ENCODE peak calls at places on chromosomes 5 and 9, in ten cellular contexts. H is WTC11, D is uterus, N is left ventricle myocardium inferior, L is cardiac muscle cell, C is coronary artery, V is cardiac fibroblast, X is AG10803, A is type B pancreatic cell, R is OCI-LY7. F is an unnamed sample.

GRCh38 chr5:133353741-133354140 is 258.6 kb downstream of the FSTL4 start:
- DNase-seq in H (peak), D (no peak), N (no peak), L (peak), C (no peak), V (no peak), X (no peak), A (no peak), R (no peak), F (peak)

GRCh38 chr9:34451545-34451944 is 6.8 kb downstream of the FAM219A start:
- DNase-seq in H (no peak), D (no peak), N (no peak), L (no peak), C (no peak), V (no peak), X (no peak), A (no peak), R (no peak), F (no peak)

GRCh38 chr9:135413461-135413860 is 66.1 kb upstream of the PPP1R26 start:
- DNase-seq in H (no peak), D (no peak), N (no peak), L (no peak), C (peak), V (no peak), X (no peak), A (no peak), R (no peak), F (no peak)

GRCh38 chr5:132090107-132090506 is 16.5 kb downstream of the CSF2 start:
- DNase-seq in H (no peak), D (no peak), N (no peak), L (peak), C (no peak), V (peak), X (peak), A (no peak), R (no peak), F (peak)

GRCh38 chr9:137273616-137274320 is 3.8 kb upstream of the TOR4A start:
- DNase-seq in H (no peak), D (no peak), N (no peak), L (no peak), C (no peak), V (no peak), X (no peak), A (no peak), R (peak), F (no peak)

GRCh38 chr9:70566743-70567142 is 152.3 kb upstream of the KLF9 start:
- DNase-seq in H (no peak), D (no peak), N (no peak), L (no peak), C (no peak), V (no peak), X (no peak), A (no peak), R (no peak), F (no peak)

GRCh38 chr9:113600871-113601545 is 137.5 kb downstream of the RGS3 start:
- DNase-seq in H (no peak), D (no peak), N (no peak), L (no peak), C (no peak), V (no peak), X (no peak), A (no peak), R (no peak), F (no peak)

GRCh38 chr5:81779935-81780266 is 29.0 kb upstream of the SSBP2 start:
- DNase-seq in H (no peak), D (no peak), N (no peak), L (no peak), C (no peak), V (no peak), X (no peak), A (no peak), R (no peak), F (no peak)

GRCh38 chr9:22064957-22065356 is 55.9 kb upstream of the CDKN2B start:
- DNase-seq in H (no peak), D (no peak), N (no peak), L (no peak), C (no peak), V (no peak), X (no peak), A (no peak), R (no peak), F (no peak)

GRCh38 chr5:152638996-152639552 is 234.0 kb upstream of the NMUR2 start:
- DNase-seq in H (no peak), D (no peak), N (no peak), L (no peak), C (no peak), V (no peak), X (peak), A (no peak), R (no peak), F (no peak)

GRCh38 chr9:70398145-70398556 is 16.3 kb downstream of the KLF9 start:
- DNase-seq in H (no peak), D (no peak), N (no peak), L (peak), C (no peak), V (no peak), X (no peak), A (no peak), R (peak), F (no peak)

GRCh38 chr5:78586251-78586650 is 62.3 kb downstream of the LHFPL2 start:
- DNase-seq in H (no peak), D (no peak), N (no peak), L (peak), C (no peak), V (peak), X (peak), A (no peak), R (no peak), F (no peak)

GRCh38 chr5:102451082-102451481 is 47.7 kb downstream of the SLCO6A1 start:
- DNase-seq in H (no peak), D (no peak), N (no peak), L (no peak), C (no peak), V (no peak), X (no peak), A (no peak), R (no peak), F (no peak)

GRCh38 chr5:102453716-102454115 is 45.1 kb downstream of the SLCO6A1 start:
- DNase-seq in H (no peak), D (no peak), N (no peak), L (peak), C (no peak), V (peak), X (no peak), A (no peak), R (no peak), F (no peak)

GRCh38 chr5:102450313-102450990 is 48.3 kb downstream of the SLCO6A1 start:
- DNase-seq in H (peak), D (no peak), N (no peak), L (no peak), C (no peak), V (peak), X (no peak), A (no peak), R (no peak), F (no peak)
- TF ChIP-seq CTCF in H (no peak), D (no peak), N (no peak), L (no peak), C (no peak), V (peak), X (peak), A (peak), R (no peak), F (no peak)

GRCh38 chr9:127283917-127284316 is 19.3 kb downstream of the GARNL3 start:
- DNase-seq in H (peak), D (peak), N (no peak), L (peak), C (no peak), V (peak), X (peak), A (no peak), R (peak), F (no peak)
- TF ChIP-seq CTCF in H (no peak), D (no peak), N (peak), L (peak), C (no peak), V (peak), X (peak), A (no peak), R (peak), F (peak)

GRCh38 chr5:134462761-134463160 is 51.1 kb upstream of the CDKN2AIPNL start:
- DNase-seq in H (no peak), D (peak), N (no peak), L (no peak), C (no peak), V (no peak), X (no peak), A (no peak), R (no peak), F (no peak)
- TF ChIP-seq CTCF in H (no peak), D (no peak), N (no peak), L (no peak), C (no peak), V (no peak), X (no peak), A (peak), R (no peak), F (no peak)

GRCh38 chr9:132018957-132019405 is 60.7 kb downstream of the MED27 start:
- DNase-seq in H (no peak), D (no peak), N (no peak), L (peak), C (no peak), V (peak), X (no peak), A (no peak), R (no peak), F (no peak)
- TF ChIP-seq CTCF in H (no peak), D (no peak), N (no peak), L (no peak), C (no peak), V (no peak), X (no peak), A (no peak), R (no peak), F (no peak)

GRCh38 chr9:83259558-83259957 is 196.6 kb upstream of the RASEF start:
- DNase-seq in H (no peak), D (no peak), N (no peak), L (no peak), C (no peak), V (no peak), X (no peak), A (no peak), R (no peak), F (no peak)
- TF ChIP-seq CTCF in H (no peak), D (no peak), N (no peak), L (no peak), C (no peak), V (no peak), X (no peak), A (no peak), R (no peak), F (no peak)

F was measured in osteocyte.